ENCODE peak calls at places on chromosomes 7 and 10, in five cellular contexts. One of them, this sample, is unnamed.

GRCh38 chr7:69981646-69982045 is 383.4 kb downstream of the AUTS2 start:
- DNase-seq in HT1080: no peak
- DNase-seq in iPS DF 6.9: no peak
- DNase-seq in T-helper 17 cell: no peak
- DNase-seq in stomach: no peak
- DNase-seq in this sample: no peak

GRCh38 chr10:132078746-132079345 is 13.1 kb downstream of the JAKMIP3 start:
- DNase-seq in stomach: no peak
- DNase-seq in iPS DF 6.9: no peak
- DNase-seq in HT1080: no peak
- DNase-seq in T-helper 17 cell: no peak
- DNase-seq in this sample: no peak

GRCh38 chr10:34985823-34986222 is 104.3 kb downstream of the CUL2 start:
- DNase-seq in HT1080: peak; percentile 64
- DNase-seq in iPS DF 6.9: no peak
- DNase-seq in stomach: no peak
- DNase-seq in T-helper 17 cell: no peak
- DNase-seq in this sample: no peak

GRCh38 chr10:127462643-127463295 is 86.3 kb upstream of the NPS start:
- DNase-seq in HT1080: no peak
- DNase-seq in stomach: no peak
- DNase-seq in iPS DF 6.9: no peak
- DNase-seq in T-helper 17 cell: no peak
- DNase-seq in this sample: no peak

GRCh38 chr10:77531441-77532001 is 106.1 kb downstream of the KCNMA1 start:
- DNase-seq in T-helper 17 cell: no peak
- DNase-seq in stomach: no peak
- DNase-seq in HT1080: peak; percentile 93
- DNase-seq in iPS DF 6.9: no peak
- DNase-seq in this sample: no peak

GRCh38 chr10:92747600-92747999 is 57.8 kb downstream of the HHEX start:
- DNase-seq in HT1080: no peak
- DNase-seq in stomach: no peak
- DNase-seq in T-helper 17 cell: peak; percentile 28
- DNase-seq in iPS DF 6.9: no peak
- DNase-seq in this sample: no peak

GRCh38 chr7:33334349-33334748 is 205.0 kb downstream of the BBS9 start:
- DNase-seq in T-helper 17 cell: no peak
- DNase-seq in stomach: no peak
- DNase-seq in HT1080: peak; percentile 16
- DNase-seq in iPS DF 6.9: peak; percentile 63
- DNase-seq in this sample: peak; percentile 6

GRCh38 chr7:82810558-82811259 is 352.0 kb downstream of the PCLO start:
- DNase-seq in HT1080: peak; percentile 52
- DNase-seq in iPS DF 6.9: no peak
- DNase-seq in stomach: no peak
- DNase-seq in T-helper 17 cell: no peak
- DNase-seq in this sample: peak; percentile 18

GRCh38 chr7:139855498-139856270 is 26.6 kb downstream of the TBXAS1 start:
- DNase-seq in stomach: no peak
- DNase-seq in HT1080: no peak
- DNase-seq in T-helper 17 cell: no peak
- DNase-seq in iPS DF 6.9: no peak
- DNase-seq in this sample: no peak

GRCh38 chr10:6054884-6055283 is 7.3 kb downstream of the IL2RA start:
- DNase-seq in iPS DF 6.9: no peak
- DNase-seq in HT1080: no peak
- DNase-seq in stomach: peak; percentile 19
- DNase-seq in T-helper 17 cell: no peak
- DNase-seq in this sample: no peak

GRCh38 chr10:106741131-106741530 is 423.4 kb downstream of the SORCS1 start:
- DNase-seq in iPS DF 6.9: no peak
- DNase-seq in T-helper 17 cell: no peak
- DNase-seq in HT1080: no peak
- DNase-seq in stomach: no peak
- DNase-seq in this sample: no peak

GRCh38 chr7:123372368-123372767 is 162.0 kb downstream of the IQUB start:
- DNase-seq in T-helper 17 cell: no peak
- DNase-seq in iPS DF 6.9: no peak
- DNase-seq in HT1080: no peak
- DNase-seq in stomach: no peak
- DNase-seq in this sample: no peak

GRCh38 chr10:124709862-124710261 is 34.3 kb downstream of the FAM53B start:
- DNase-seq in HT1080: no peak
- DNase-seq in stomach: peak; percentile 81
- DNase-seq in iPS DF 6.9: no peak
- DNase-seq in T-helper 17 cell: no peak
- DNase-seq in this sample: no peak

GRCh38 chr10:100886544-100886943 is 26.2 kb upstream of the SLF2 start:
- DNase-seq in T-helper 17 cell: no peak
- DNase-seq in stomach: no peak
- DNase-seq in iPS DF 6.9: no peak
- DNase-seq in HT1080: no peak
- DNase-seq in this sample: no peak

GRCh38 chr7:25624001-25624400 is 395.7 kb upstream of the NPVF start:
- DNase-seq in T-helper 17 cell: no peak
- DNase-seq in HT1080: no peak
- DNase-seq in stomach: no peak
- DNase-seq in iPS DF 6.9: no peak
- DNase-seq in this sample: no peak

GRCh38 chr7:3832199-3832598 is 531.1 kb downstream of the SDK1 start:
- DNase-seq in stomach: no peak
- DNase-seq in HT1080: no peak
- DNase-seq in iPS DF 6.9: no peak
- DNase-seq in T-helper 17 cell: no peak
- DNase-seq in this sample: no peak

GRCh38 chr7:82578430-82578829 is 134.9 kb upstream of the CACNA2D1 start:
- DNase-seq in T-helper 17 cell: no peak
- DNase-seq in HT1080: peak; percentile 13
- DNase-seq in iPS DF 6.9: no peak
- DNase-seq in stomach: no peak
- DNase-seq in this sample: no peak

GRCh38 chr10:61939575-61940301 is 38.2 kb downstream of the ARID5B start:
- DNase-seq in T-helper 17 cell: no peak
- DNase-seq in HT1080: peak; percentile 62
- DNase-seq in stomach: no peak
- DNase-seq in iPS DF 6.9: no peak
- DNase-seq in this sample: no peak

GRCh38 chr10:30555465-30555864 is 74.1 kb downstream of the LYZL2 start:
- DNase-seq in stomach: no peak
- DNase-seq in HT1080: no peak
- DNase-seq in iPS DF 6.9: no peak
- DNase-seq in T-helper 17 cell: no peak
- DNase-seq in this sample: no peak

GRCh38 chr10:4018054-4018511 is 233.1 kb upstream of the KLF6 start:
- DNase-seq in T-helper 17 cell: no peak
- DNase-seq in HT1080: no peak
- DNase-seq in iPS DF 6.9: no peak
- DNase-seq in stomach: no peak
- DNase-seq in this sample: no peak

GRCh38 chr7:42694894-42695553 is 216.8 kb downstream of the C7orf25 start:
- DNase-seq in T-helper 17 cell: no peak
- DNase-seq in iPS DF 6.9: no peak
- DNase-seq in HT1080: no peak
- DNase-seq in stomach: peak; percentile 62
- DNase-seq in this sample: no peak

GRCh38 chr7:105439174-105439893 is 50.6 kb upstream of the SRPK2 start:
- DNase-seq in iPS DF 6.9: no peak
- DNase-seq in T-helper 17 cell: no peak
- DNase-seq in HT1080: peak; percentile 77
- DNase-seq in stomach: peak; percentile 37
- DNase-seq in this sample: no peak

GRCh38 chr7:111639894-111640293 is 77.6 kb upstream of the IMMP2L start:
- DNase-seq in iPS DF 6.9: no peak
- DNase-seq in HT1080: no peak
- DNase-seq in stomach: no peak
- DNase-seq in T-helper 17 cell: no peak
- DNase-seq in this sample: no peak

GRCh38 chr10:48697821-48698764 is 13.4 kb downstream of the WDFY4 start:
- DNase-seq in T-helper 17 cell: no peak
- DNase-seq in HT1080: no peak
- DNase-seq in stomach: no peak
- DNase-seq in iPS DF 6.9: no peak
- DNase-seq in this sample: no peak

GRCh38 chr10:47371629-47372485 is 12.2 kb downstream of the ZNF488 start:
- DNase-seq in HT1080: no peak
- DNase-seq in stomach: peak; percentile 13
- DNase-seq in T-helper 17 cell: no peak
- DNase-seq in iPS DF 6.9: no peak
- DNase-seq in this sample: peak; percentile 1

GRCh38 chr10:88851706-88852105 is at the start of gene ANKRD22:
- DNase-seq in T-helper 17 cell: no peak
- DNase-seq in stomach: peak; percentile 85
- DNase-seq in iPS DF 6.9: no peak
- DNase-seq in HT1080: peak; percentile 86
- DNase-seq in this sample: no peak

GRCh38 chr7:8724080-8724718 is 290.8 kb downstream of the NXPH1 start:
- DNase-seq in T-helper 17 cell: no peak
- DNase-seq in stomach: peak; percentile 51
- DNase-seq in iPS DF 6.9: peak; percentile 31
- DNase-seq in HT1080: peak; percentile 25
- DNase-seq in this sample: peak; percentile 57

GRCh38 chr10:116752969-116753665 is 10.8 kb upstream of the HSPA12A start:
- DNase-seq in iPS DF 6.9: no peak
- DNase-seq in stomach: no peak
- DNase-seq in T-helper 17 cell: no peak
- DNase-seq in HT1080: no peak
- DNase-seq in this sample: no peak

GRCh38 chr7:80481196-80481884 is 30.5 kb downstream of the GNAT3 start:
- DNase-seq in stomach: no peak
- DNase-seq in iPS DF 6.9: peak; percentile 18
- DNase-seq in HT1080: no peak
- DNase-seq in T-helper 17 cell: no peak
- DNase-seq in this sample: no peak

GRCh38 chr7:149856583-149856982 is 17.2 kb upstream of the ATP6V0E2 start:
- DNase-seq in stomach: no peak
- DNase-seq in HT1080: no peak
- DNase-seq in T-helper 17 cell: no peak
- DNase-seq in iPS DF 6.9: no peak
- DNase-seq in this sample: no peak

GRCh38 chr7:44112997-44113763 is 9.0 kb downstream of the AEBP1 start:
- DNase-seq in stomach: no peak
- DNase-seq in T-helper 17 cell: no peak
- DNase-seq in iPS DF 6.9: no peak
- DNase-seq in HT1080: no peak
- DNase-seq in this sample: no peak

GRCh38 chr7:96548664-96549063 is 161.0 kb downstream of the SEM1 start:
- DNase-seq in iPS DF 6.9: no peak
- DNase-seq in T-helper 17 cell: no peak
- DNase-seq in stomach: no peak
- DNase-seq in HT1080: no peak
- DNase-seq in this sample: no peak

GRCh38 chr10:18178862-18179483 is 38.7 kb downstream of the CACNB2 start:
- DNase-seq in HT1080: no peak
- DNase-seq in T-helper 17 cell: no peak
- DNase-seq in iPS DF 6.9: no peak
- DNase-seq in stomach: no peak
- DNase-seq in this sample: no peak

GRCh38 chr10:5434017-5434753 is 21.8 kb downstream of the NET1 start:
- DNase-seq in iPS DF 6.9: no peak
- DNase-seq in T-helper 17 cell: no peak
- DNase-seq in HT1080: peak; percentile 38
- DNase-seq in stomach: no peak
- DNase-seq in this sample: no peak

GRCh38 chr10:86261470-86261869 is 105.1 kb downstream of the GRID1 start:
- DNase-seq in T-helper 17 cell: no peak
- DNase-seq in stomach: peak; percentile 13
- DNase-seq in HT1080: no peak
- DNase-seq in iPS DF 6.9: no peak
- DNase-seq in this sample: no peak

GRCh38 chr7:12524794-12525386 is 45.6 kb upstream of the SCIN start:
- DNase-seq in HT1080: peak; percentile 46
- DNase-seq in stomach: no peak
- DNase-seq in iPS DF 6.9: no peak
- DNase-seq in T-helper 17 cell: no peak
- DNase-seq in this sample: no peak